ENCODE peak calls at places on chromosomes 2 and 18, in ten cellular contexts. K is ureter, O is cardiac muscle cell, C is GM04504, H is GM12892, N is HT1080, P is myocyte, Y is KBM-7, E is posterior vena cava, G is IMR-90. I is an unnamed sample.

GRCh38 chr18:13973061-13973460 is 57.7 kb upstream of the MC2R start:
- DNase-seq in K (no peak), C (no peak), G (no peak), Y (no peak), N (no peak), E (no peak), O (no peak), P (no peak), H (no peak), I (no peak)

GRCh38 chr18:48539406-48540328 is 836 bp downstream of the CTIF start:
- DNase-seq in P (peak), H (peak), K (peak), C (no peak), G (peak), Y (peak), N (peak), E (peak), O (peak), I (peak)

GRCh38 chr18:58156516-58156915 is 112.5 kb downstream of the NEDD4L start:
- DNase-seq in K (no peak), O (no peak), P (no peak), C (no peak), G (no peak), N (no peak), H (no peak), E (no peak), Y (no peak), I (no peak)

GRCh38 chr18:55838841-55839240 is 250.8 kb upstream of the TCF4 start:
- DNase-seq in H (no peak), Y (no peak), C (no peak), N (peak), O (no peak), P (peak), E (no peak), G (peak), K (no peak), I (no peak)

GRCh38 chr18:63320690-63321265 is 1.2 kb upstream of the BCL2 start:
- DNase-seq in K (peak), O (peak), E (no peak), N (peak), P (no peak), Y (peak), C (no peak), H (peak), G (peak), I (peak)

GRCh38 chr2:191571163-191571769 is 106.7 kb upstream of the NABP1 start:
- DNase-seq in N (peak), E (no peak), Y (peak), H (no peak), C (peak), K (no peak), P (peak), O (no peak), G (peak), I (peak)

GRCh38 chr18:46061796-46062195 is 10.3 kb downstream of the PSTPIP2 start:
- DNase-seq in K (no peak), P (no peak), C (no peak), Y (no peak), O (no peak), G (no peak), N (no peak), E (no peak), H (no peak), I (no peak)

GRCh38 chr2:167750675-167751074 is 496.7 kb downstream of the STK39 start:
- DNase-seq in H (no peak), K (no peak), N (no peak), Y (no peak), E (no peak), G (no peak), O (no peak), P (peak), C (no peak), I (no peak)

GRCh38 chr2:240988571-240989271 is 9.7 kb upstream of the SNED1 start:
- DNase-seq in G (no peak), H (no peak), N (no peak), P (no peak), O (no peak), Y (no peak), K (peak), E (peak), C (no peak), I (no peak)

GRCh38 chr2:124836415-124836814 is 811.3 kb downstream of the CNTNAP5 start:
- DNase-seq in G (peak), E (no peak), P (no peak), C (no peak), Y (no peak), N (peak), O (no peak), K (no peak), H (no peak), I (no peak)

GRCh38 chr2:215737496-215737895 is 275.9 kb downstream of the MREG start:
- DNase-seq in G (no peak), Y (no peak), P (no peak), C (no peak), K (no peak), N (no peak), E (no peak), H (no peak), O (no peak), I (no peak)

GRCh38 chr2:44713170-44713569 is 228.3 kb upstream of the SIX3 start:
- DNase-seq in H (no peak), P (peak), K (no peak), E (no peak), O (no peak), N (no peak), C (no peak), Y (no peak), G (no peak), I (no peak)